ENCODE peak calls at places on chromosomes 4 and X, in four cellular contexts. G is neuronal stem cell, J is IMR-90, D is H1. O is an unnamed sample.
A peak's percentile ranks its signal among the peaks of the same experiment; 100 is the strongest.

GRCh38 chr4:9952415-9952950 is 68.8 kb downstream of the SLC2A9 start:
- DNase-seq in G (no peak), J (no peak), D (no peak), O (peak; percentile 39)

GRCh38 chr4:70452946-70453345 is 19.1 kb upstream of the MUC7 start:
- DNase-seq in G (no peak), J (no peak), D (no peak), O (no peak)

GRCh38 chr4:244471-244870 is 60.8 kb downstream of the ZNF732 start:
- DNase-seq in G (no peak), J (no peak), D (peak; percentile 70), O (peak; percentile 64)

GRCh38 chr4:161577604-161578301 is 586.0 kb downstream of the FSTL5 start:
- DNase-seq in G (no peak), J (peak; percentile 33), D (no peak), O (peak; percentile 59)

GRCh38 chr4:168162604-168163003 is 70.3 kb downstream of the ANXA10 start:
- DNase-seq in G (no peak), J (peak; percentile 47), D (no peak), O (peak; percentile 16)

GRCh38 chrX:397575-397974 is 10.9 kb upstream of the PPP2R3B start:
- DNase-seq in G (peak; percentile 72), J (peak; percentile 46), D (peak; percentile 59), O (peak; percentile 81)

GRCh38 chr4:20625460-20625859 is 74.8 kb upstream of the PACRGL start:
- DNase-seq in G (no peak), J (no peak), D (no peak), O (no peak)

GRCh38 chrX:15903186-15903681 is 48.6 kb upstream of the AP1S2 start:
- DNase-seq in G (no peak), J (no peak), D (no peak), O (no peak)

GRCh38 chrX:83004012-83004411 is 504.1 kb upstream of the POU3F4 start:
- DNase-seq in G (no peak), J (no peak), D (no peak), O (no peak)

GRCh38 chr4:2411786-2412510 is 6.5 kb downstream of the ZFYVE28 start:
- DNase-seq in G (no peak), J (no peak), D (no peak), O (no peak)

GRCh38 chr4:16027626-16028025 is 56.2 kb downstream of the PROM1 start:
- DNase-seq in G (no peak), J (peak; percentile 7), D (no peak), O (no peak)

GRCh38 chr4:143186634-143187033 is 1.9 kb downstream of the USP38 start:
- DNase-seq in G (no peak), J (no peak), D (no peak), O (no peak)

GRCh38 chrX:37926700-37927099 is 79.3 kb upstream of the DYNLT3 start:
- DNase-seq in G (no peak), J (peak; percentile 41), D (no peak), O (peak; percentile 32)

GRCh38 chr4:47750771-47751170 is 87.1 kb downstream of the CORIN start:
- DNase-seq in G (no peak), J (no peak), D (no peak), O (no peak)

GRCh38 chr4:154497901-154498300 is 6.3 kb upstream of the DCHS2 start:
- DNase-seq in G (no peak), J (no peak), D (no peak), O (no peak)

GRCh38 chrX:46179748-46180147 is 365.5 kb downstream of the ZNF674 start:
- DNase-seq in G (no peak), J (no peak), D (no peak), O (no peak)

GRCh38 chr4:55794053-55794452 is 25.5 kb upstream of the EXOC1L start:
- DNase-seq in G (no peak), J (no peak), D (no peak), O (no peak)

GRCh38 chr4:88320780-88321373 is 36.5 kb upstream of the PPM1K start:
- DNase-seq in G (no peak), J (no peak), D (peak; percentile 45), O (peak; percentile 91)
- H2BK15ac ChIP-seq in G (no peak overlapping the region), J (no peak overlapping the region), D (no peak overlapping the region), O (no peak overlapping the region)

DNA sequence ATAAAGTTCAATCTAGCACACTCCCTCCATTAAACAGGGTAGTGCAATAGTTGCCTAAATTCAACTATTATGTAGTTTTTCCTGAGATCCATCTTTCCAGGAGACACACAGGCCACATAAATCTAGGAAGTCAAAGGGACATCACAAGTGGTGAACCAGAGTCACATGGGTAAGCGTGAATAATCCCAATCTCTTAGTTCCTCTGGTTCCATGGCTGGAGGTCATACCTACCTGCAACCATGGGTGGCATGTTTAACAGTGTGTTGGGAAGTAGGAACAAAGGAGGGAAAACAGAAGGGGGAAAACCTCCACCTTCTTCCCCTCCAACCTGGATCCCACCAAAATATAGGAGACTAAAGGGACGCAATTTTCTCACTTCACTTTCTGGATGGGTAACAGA is 2651.6 kb downstream of the ARAP2 start:
- DNase-seq in G (no peak), J (no peak), D (no peak), O (peak; percentile 15)
- H2BK15ac ChIP-seq in G (no peak overlapping the region), J (no peak overlapping the region), D (no peak overlapping the region), O (no peak overlapping the region)

GRCh38 chrX:132488819-132489255 is at the start of gene MBNL3:
- DNase-seq in G (peak; percentile 29), J (peak; percentile 5), D (peak; percentile 60), O (peak; percentile 74)
- H2BK15ac ChIP-seq in G (no peak within 1 kb of the TSS), J (no peak within 1 kb of the TSS), D (no peak within 1 kb of the TSS), O (no peak within 1 kb of the TSS)

GRCh38 chrX:39813631-39814246 is 284.0 kb downstream of the BCOR start:
- DNase-seq in G (no peak), J (peak; percentile 69), D (no peak), O (no peak)
- H2BK15ac ChIP-seq in G (peak overlapping the region; percentile 37), J (no peak overlapping the region), D (peak overlapping the region; percentile 61), O (no peak overlapping the region)

DNA sequence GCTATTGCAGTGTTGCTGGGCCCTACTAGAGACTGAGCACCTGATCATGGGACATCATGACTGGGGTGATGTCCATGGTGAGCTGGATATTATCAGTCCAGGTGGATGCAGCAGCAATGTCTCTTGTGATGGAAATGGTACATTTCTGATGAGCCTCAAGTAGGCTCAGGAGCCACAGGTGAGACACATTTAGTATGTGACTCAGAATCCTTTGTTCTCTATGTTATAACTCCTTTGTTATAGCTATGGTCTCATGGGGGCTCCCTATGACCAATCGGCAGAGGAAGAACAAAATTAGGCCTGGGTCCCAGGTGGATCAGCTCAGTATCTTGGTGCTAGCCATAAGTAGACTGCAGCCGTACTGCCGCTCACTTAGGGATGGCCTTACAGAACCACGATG is 107.9 kb upstream of the FAT1 start:
- DNase-seq in G (no peak), J (no peak), D (no peak), O (no peak)
- H2BK15ac ChIP-seq in G (no peak overlapping the region), J (peak overlapping the region; percentile 81), D (no peak overlapping the region), O (no peak overlapping the region)

DNA sequence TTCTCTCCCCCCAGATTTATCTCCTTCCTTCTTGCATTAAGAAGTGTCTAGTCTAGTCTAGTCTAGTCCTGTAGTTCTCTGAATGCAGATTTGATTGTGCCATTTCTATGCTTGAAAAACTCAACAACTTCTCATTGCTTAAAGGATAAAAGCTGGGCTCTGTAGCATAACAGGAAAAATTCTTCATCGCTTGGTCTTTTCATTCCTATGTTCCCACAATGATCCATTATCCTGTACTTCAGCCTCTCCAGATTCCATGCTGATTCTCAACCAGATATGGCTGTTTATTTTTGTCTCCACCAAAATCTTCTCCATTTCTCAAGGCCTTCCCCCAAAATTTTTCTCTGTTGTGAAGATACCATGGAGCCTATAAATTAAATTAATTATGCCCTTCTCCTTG is 102.9 kb upstream of the STIM2 start:
- DNase-seq in G (no peak), J (no peak), D (no peak), O (no peak)
- H2BK15ac ChIP-seq in G (no peak overlapping the region), J (no peak overlapping the region), D (no peak overlapping the region), O (no peak overlapping the region)